ENCODE peak calls at places on chromosomes 11 and 22, in seven cellular contexts. N is activated CD4-positive, alpha-beta T cell treated with anti-CD3 and anti-CD28 coated beads, Interleukin-2, amount 10 ng/mL, durations not matched to agents 24 days and 14 days; V is stimulated activated CD4-positive, alpha-beta T cell treated with anti-CD3 and anti-CD28 coated beads, Interleukin-2, amount 100 ng/mL, for 48 hours; I is BE2C; T is HS-5; A is CD8-positive, alpha-beta T cell; M is ELR. B is an unnamed sample.

GRCh38 chr11:2700415-2701211 is 819 bp upstream of the KCNQ1OT1 start:
- DNase-seq in T (no peak), V (peak), I (peak), N (peak), M (peak), A (peak), B (no peak)

GRCh38 chr22:19761022-19761499 is 483 bp downstream of the TBX1 start:
- DNase-seq in A (no peak), M (no peak), N (no peak), I (no peak), V (no peak), T (no peak), B (no peak)

GRCh38 chr11:59223611-59224010 is 10.9 kb upstream of the MPEG1 start:
- DNase-seq in N (no peak), I (no peak), A (no peak), V (no peak), T (no peak), M (no peak), B (no peak)

GRCh38 chr22:36419177-36419911 is 31.6 kb upstream of the MYH9 start:
- DNase-seq in I (no peak), N (peak), A (no peak), M (peak), T (no peak), V (no peak), B (no peak)

GRCh38 chr11:113781682-113782081 is 2.1 kb downstream of the CLDN25 start:
- DNase-seq in M (no peak), V (no peak), T (no peak), A (no peak), I (no peak), N (no peak), B (no peak)

GRCh38 chr11:287821-288327 is 1.1 kb upstream of the PGGHG start:
- DNase-seq in N (peak), I (no peak), V (peak), A (no peak), M (no peak), T (no peak), B (no peak)

GRCh38 chr11:126892781-126893180 is 107.8 kb downstream of the KIRREL3 start:
- DNase-seq in I (no peak), N (no peak), A (no peak), V (no peak), T (no peak), M (no peak), B (no peak)

GRCh38 chr11:65918211-65919150 is at the start of gene C11orf68:
- DNase-seq in T (no peak), N (no peak), I (no peak), M (peak), V (no peak), A (no peak), B (no peak)

GRCh38 chr11:68256331-68256741 is 15.4 kb downstream of the C11orf24 start:
- DNase-seq in V (no peak), N (no peak), M (peak), I (no peak), T (no peak), A (no peak), B (no peak)

GRCh38 chr11:75041263-75041662 is 52.5 kb downstream of the NEU3 start:
- DNase-seq in I (no peak), M (no peak), A (no peak), V (no peak), T (no peak), N (no peak), B (no peak)

GRCh38 chr11:1238767-1239595 is 16.1 kb downstream of the MUC5B start:
- DNase-seq in M (no peak), I (no peak), A (no peak), N (no peak), T (no peak), V (no peak), B (no peak)

GRCh38 chr22:30062934-30063333 is 17.3 kb upstream of the HORMAD2 start:
- DNase-seq in A (no peak), N (no peak), M (no peak), I (no peak), V (no peak), T (no peak), B (no peak)

GRCh38 chr22:19848298-19849224 is 6.1 kb downstream of the GNB1L start:
- DNase-seq in I (no peak), M (peak), T (peak), V (no peak), N (no peak), A (no peak), B (no peak)

GRCh38 chr11:70314730-70315129 is 44.2 kb downstream of the PPFIA1 start:
- DNase-seq in A (no peak), I (peak), N (no peak), M (no peak), V (no peak), T (no peak), B (no peak)

GRCh38 chr11:23359297-23359696 is 499.0 kb upstream of the CCDC179 start:
- DNase-seq in A (no peak), V (no peak), I (peak), N (no peak), T (peak), M (peak), B (no peak)

GRCh38 chr22:35957589-35957988 is 71.0 kb downstream of the RBFOX2 start:
- DNase-seq in M (peak), T (no peak), V (no peak), I (no peak), N (no peak), A (no peak), B (no peak)

GRCh38 chr11:129933866-129934265 is 38.5 kb upstream of the NFRKB start:
- DNase-seq in I (no peak), V (no peak), M (no peak), A (no peak), T (no peak), N (no peak), B (no peak)

B was measured in esophagus squamous epithelium.